ENCODE peak calls at places on chromosomes 6 and 20, in nine cellular contexts. N, A, K, Z, P, C, Y, U and X are unnamed samples.

GRCh38 chr6:151442359-151442758 is 9.6 kb downstream of the RMND1 start:
- DNase-seq in A (no peak), P (no peak), K (no peak), N (no peak), U (no peak), C (no peak), Z (no peak), Y (no peak), X (no peak)

GRCh38 chr6:136983692-136984091 is 61.1 kb downstream of the IL20RA start:
- DNase-seq in C (no peak), Y (no peak), P (no peak), K (no peak), A (no peak), Z (no peak), U (no peak), N (no peak), X (no peak)

GRCh38 chr6:153167026-153167891 is 36.2 kb upstream of the RGS17 start:
- DNase-seq in C (no peak), Y (peak; percentile 22), A (no peak), N (peak; percentile 79), U (no peak), P (no peak), K (peak; percentile 82), Z (peak; percentile 50), X (peak; percentile 26)

GRCh38 chr6:63509652-63510352 is 62.5 kb upstream of the LOC128125822 start:
- DNase-seq in N (no peak), K (no peak), Y (peak; percentile 99), C (peak; percentile 92), Z (no peak), U (no peak), P (peak; percentile 78), A (no peak), X (no peak)

GRCh38 chr6:28060381-28060780 is 20.0 kb upstream of the ZNF165 start:
- DNase-seq in U (no peak), C (no peak), K (no peak), N (no peak), P (no peak), Z (no peak), Y (no peak), A (no peak), X (no peak)

GRCh38 chr6:141675957-141676356 is 456.8 kb upstream of the GJE1 start:
- DNase-seq in Y (no peak), K (peak; percentile 18), A (no peak), N (peak; percentile 26), P (no peak), U (no peak), Z (no peak), C (no peak), X (no peak)

GRCh38 chr6:74873911-74874310 is 331.9 kb downstream of the COL12A1 start:
- DNase-seq in Y (no peak), P (no peak), N (no peak), U (no peak), Z (no peak), K (no peak), C (no peak), A (no peak), X (no peak)

GRCh38 chr6:139973602-139974373 is 599.3 kb upstream of the CITED2 start:
- DNase-seq in N (peak; percentile 90), U (no peak), Z (no peak), P (no peak), K (no peak), A (no peak), C (no peak), Y (no peak), X (peak; percentile 40)

GRCh38 chr20:11063459-11063858 is 389.7 kb upstream of the JAG1 start:
- DNase-seq in Z (no peak), Y (no peak), K (no peak), A (no peak), C (no peak), U (no peak), N (no peak), P (no peak), X (no peak)

GRCh38 chr6:128757961-128758360 is 125.0 kb upstream of the LAMA2 start:
- DNase-seq in C (no peak), K (no peak), P (no peak), A (no peak), Z (no peak), N (no peak), Y (no peak), U (no peak), X (no peak)

GRCh38 chr6:75084872-75085381 is 120.9 kb downstream of the COL12A1 start:
- DNase-seq in Y (peak; percentile 3), U (no peak), C (peak; percentile 58), A (no peak), K (no peak), P (peak; percentile 63), Z (no peak), N (no peak), X (no peak)

GRCh38 chr20:8515810-8516435 is 383.9 kb downstream of the PLCB1 start:
- DNase-seq in A (no peak), U (no peak), K (no peak), N (no peak), C (no peak), P (no peak), Z (no peak), Y (no peak), X (peak; percentile 4)

GRCh38 chr20:7174554-7174953 is 407.1 kb downstream of the BMP2 start:
- DNase-seq in Z (no peak), U (no peak), Y (no peak), N (no peak), C (no peak), A (no peak), P (no peak), K (no peak), X (no peak)

DNA sequence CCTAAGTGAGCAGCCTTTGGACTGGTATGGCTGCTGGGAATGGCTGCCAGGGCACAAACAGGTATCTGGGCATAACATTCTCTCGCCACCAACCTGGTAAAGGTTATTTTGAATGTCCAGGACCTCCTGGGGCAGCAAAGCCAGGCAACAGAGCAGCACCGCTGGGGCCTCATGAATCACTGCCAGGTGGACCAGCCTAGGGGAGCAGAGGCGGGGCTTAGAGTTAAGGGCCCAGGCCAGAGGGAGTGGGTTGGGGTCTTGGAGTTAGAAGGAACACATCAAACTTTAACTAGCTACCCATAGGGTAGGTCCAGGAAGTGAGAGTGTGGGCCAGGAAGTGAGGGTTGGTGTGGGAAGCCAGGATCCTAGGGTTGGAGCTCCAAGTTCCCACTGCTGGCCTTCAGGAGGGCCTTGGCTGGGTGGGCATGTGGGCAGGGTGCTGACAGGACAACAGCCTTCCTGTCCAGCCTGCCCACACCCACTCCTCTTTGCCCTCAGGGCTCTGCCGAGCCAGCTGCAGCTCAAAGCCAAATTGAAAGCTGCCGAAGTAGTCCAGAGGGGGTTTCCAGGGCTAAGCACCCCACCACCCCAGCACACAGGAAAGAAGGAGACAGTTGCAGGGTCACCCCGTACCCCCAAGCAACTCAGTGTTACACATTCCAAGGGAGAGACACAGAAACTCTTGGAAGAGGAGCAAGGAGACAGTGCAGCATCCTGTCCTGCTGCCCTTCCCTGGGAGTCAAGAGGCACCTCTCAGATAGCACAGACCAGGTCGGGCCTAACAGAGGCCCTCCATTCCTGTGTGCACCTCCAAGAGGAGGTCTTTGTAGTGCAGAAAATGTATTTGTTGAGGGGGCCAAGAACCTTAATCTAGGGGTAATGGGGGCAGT is 2.6 kb downstream of the NFKBIE start:
- DNase-seq in U (no peak), N (no peak), K (no peak), P (no peak), A (peak; percentile 34), Y (no peak), C (no peak), Z (no peak), X (no peak)
- TF ChIP-seq POLR2A in U (peak; percentile 33), N (no peak), K (no peak), P (no peak), A (no peak), Y (no peak), C (no peak), Z (no peak), X (no peak)

DNA sequence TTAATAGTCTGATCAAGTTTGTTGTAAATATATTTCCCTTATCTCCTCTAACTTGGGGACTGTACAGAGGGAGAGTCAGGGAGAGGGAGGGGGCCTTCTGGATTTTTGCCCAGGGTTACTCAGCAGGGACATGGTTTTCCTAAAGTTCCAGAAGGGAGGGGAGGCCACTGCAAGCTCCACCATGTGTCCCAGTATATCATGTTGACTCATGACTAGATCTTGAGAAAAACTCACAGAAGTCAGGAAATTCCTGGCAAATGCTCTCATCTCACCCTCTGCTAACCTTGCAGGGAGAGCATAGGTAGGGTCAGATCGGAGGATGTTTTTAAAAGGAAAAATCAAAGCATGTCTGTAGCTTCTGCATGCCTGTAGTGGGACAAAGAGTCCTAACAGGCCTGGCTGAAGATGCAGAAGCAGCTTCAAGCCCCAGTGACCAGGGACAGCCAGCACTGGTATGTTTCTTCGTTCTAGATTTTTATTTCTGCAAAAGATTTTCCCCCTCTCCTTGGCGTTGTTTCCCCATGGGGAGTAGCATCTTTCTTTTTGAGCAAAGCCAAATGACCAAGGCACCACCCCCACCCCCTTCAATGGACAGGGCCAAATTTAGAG is 272.9 kb upstream of the SUPT3H start:
- DNase-seq in A (no peak), P (no peak), K (peak; percentile 16), U (no peak), Z (peak; percentile 8), Y (no peak), N (peak; percentile 89), C (no peak), X (no peak)
- TF ChIP-seq POLR2A in A (no peak), P (no peak), K (no peak), U (no peak), Z (no peak), Y (no peak), N (peak; percentile 64), C (no peak), X (no peak)

GRCh38 chr20:50142812-50143211 is 10.7 kb downstream of the PEDS1 start:
- DNase-seq in Z (no peak), N (no peak), K (no peak), A (no peak), P (no peak), U (no peak), C (no peak), Y (no peak), X (no peak)

GRCh38 chr20:50146214-50146613 is 7.3 kb downstream of the PEDS1 start:
- DNase-seq in Y (no peak), P (no peak), U (no peak), C (no peak), A (no peak), K (no peak), N (no peak), Z (no peak), X (no peak)

GRCh38 chr20:50144362-50144761 is 9.2 kb downstream of the PEDS1 start:
- DNase-seq in A (no peak), C (peak; percentile 39), K (no peak), P (peak; percentile 62), Z (peak; percentile 49), Y (peak; percentile 81), U (no peak), N (peak; percentile 40), X (no peak)

GRCh38 chr20:50149481-50150254 is 3.9 kb downstream of the PEDS1 start:
- DNase-seq in P (no peak), U (no peak), Y (no peak), C (no peak), N (no peak), K (no peak), Z (no peak), A (no peak), X (no peak)

GRCh38 chr20:50146732-50147662 is 6.5 kb downstream of the PEDS1 start:
- DNase-seq in Y (no peak), A (peak; percentile 77), P (no peak), K (no peak), C (peak; percentile 66), U (peak; percentile 54), Z (no peak), N (peak; percentile 84), X (peak; percentile 70)
- TF ChIP-seq POLR2A in Y (no peak), A (no peak), P (no peak), K (no peak), C (no peak), U (peak; percentile 50), Z (no peak), N (peak; percentile 83), X (peak; percentile 73)

GRCh38 chr20:62134735-62135231 is 8.4 kb downstream of the PSMA7 start:
- DNase-seq in A (no peak), K (no peak), Z (no peak), C (peak; percentile 50), U (no peak), Y (peak; percentile 88), P (peak; percentile 77), N (peak; percentile 28), X (no peak)
- TF ChIP-seq POLR2A in A (no peak), K (no peak), Z (no peak), C (no peak), U (peak; percentile 38), Y (peak; percentile 69), P (no peak), N (no peak), X (no peak)